ENCODE peak calls at places on chromosomes 5 and 9, in seven cellular contexts. F, B, D, U, V, E and G are unnamed samples.

GRCh38 chr9:132708769-132709168 is 38.5 kb downstream of the GTF3C4 start:
- DNase-seq in F (no peak), B (no peak), D (no peak), U (no peak), V (no peak), E (no peak), G (no peak)

GRCh38 chr5:149128023-149128875 is 13.0 kb upstream of the ABLIM3 start:
- DNase-seq in F (peak), B (peak), D (peak), U (no peak), V (no peak), E (no peak), G (no peak)

GRCh38 chr9:129401623-129402340 is 219.1 kb downstream of the C9orf50 start:
- DNase-seq in F (no peak), B (no peak), D (peak), U (no peak), V (no peak), E (peak), G (no peak)

GRCh38 chr9:137049544-137050449 is 3.8 kb upstream of the NPDC1 start:
- DNase-seq in F (peak), B (no peak), D (peak), U (no peak), V (peak), E (peak), G (no peak)

GRCh38 chr5:65041296-65042158 is 272.8 kb downstream of the CWC27 start:
- DNase-seq in F (peak), B (no peak), D (peak), U (no peak), V (no peak), E (no peak), G (no peak)

GRCh38 chr9:109506097-109506712 is 8.1 kb upstream of the PTPN3 start:
- DNase-seq in F (no peak), B (no peak), D (peak), U (no peak), V (no peak), E (no peak), G (no peak)

GRCh38 chr9:69455311-69455710 is 130.3 kb downstream of the ENTREP1 start:
- DNase-seq in F (no peak), B (no peak), D (no peak), U (no peak), V (no peak), E (no peak), G (no peak)

GRCh38 chr5:143442398-143442797 is 38.9 kb upstream of the NR3C1 start:
- DNase-seq in F (peak), B (no peak), D (peak), U (no peak), V (no peak), E (no peak), G (no peak)

GRCh38 chr9:138053996-138054752 is 176.6 kb downstream of the CACNA1B start:
- DNase-seq in F (no peak), B (no peak), D (no peak), U (no peak), V (no peak), E (no peak), G (no peak)

GRCh38 chr5:9054821-9055589 is 490.9 kb downstream of the SEMA5A start:
- DNase-seq in F (no peak), B (no peak), D (no peak), U (no peak), V (no peak), E (no peak), G (no peak)

GRCh38 chr5:97600486-97600885 is 417.4 kb upstream of the RIOK2 start:
- DNase-seq in F (peak), B (no peak), D (no peak), U (no peak), V (no peak), E (no peak), G (no peak)

GRCh38 chr9:22817181-22817580 is 370.6 kb downstream of the DMRTA1 start:
- DNase-seq in F (peak), B (peak), D (peak), U (no peak), V (no peak), E (no peak), G (no peak)

GRCh38 chr5:176542596-176543427 is 5.6 kb upstream of the RNF44 start:
- DNase-seq in F (no peak), B (no peak), D (no peak), U (no peak), V (no peak), E (no peak), G (no peak)

GRCh38 chr9:82549174-82549821 is 513.6 kb downstream of the RASEF start:
- DNase-seq in F (no peak), B (no peak), D (no peak), U (no peak), V (no peak), E (no peak), G (no peak)

GRCh38 chr9:72524820-72525539 is 3.6 kb downstream of the TMC1 start:
- DNase-seq in F (peak), B (peak), D (peak), U (no peak), V (no peak), E (peak), G (no peak)

GRCh38 chr9:125650271-125650737 is 56.7 kb downstream of the MAPKAP1 start:
- DNase-seq in F (peak), B (peak), D (peak), U (no peak), V (no peak), E (no peak), G (no peak)

GRCh38 chr9:21104787-21105186 is 27.0 kb upstream of the IFNB1 start:
- DNase-seq in F (no peak), B (no peak), D (no peak), U (no peak), V (no peak), E (no peak), G (no peak)

GRCh38 chr5:139635606-139636206 is 12.4 kb upstream of the CXXC5 start:
- DNase-seq in F (peak), B (peak), D (peak), U (no peak), V (peak), E (no peak), G (no peak)

GRCh38 chr9:32344551-32345182 is 39.8 kb upstream of the ACO1 start:
- DNase-seq in F (peak), B (no peak), D (peak), U (no peak), V (no peak), E (no peak), G (no peak)

GRCh38 chr9:36317766-36318165 is 59.5 kb upstream of the GNE start:
- DNase-seq in F (no peak), B (no peak), D (no peak), U (no peak), V (no peak), E (no peak), G (no peak)

GRCh38 chr9:93634311-93635185 is 58.2 kb downstream of the PHF2 start:
- DNase-seq in F (no peak), B (no peak), D (no peak), U (no peak), V (no peak), E (no peak), G (no peak)

GRCh38 chr5:94125107-94125506 is 383.7 kb upstream of the POU5F2 start:
- DNase-seq in F (no peak), B (no peak), D (no peak), U (no peak), V (no peak), E (no peak), G (no peak)

GRCh38 chr5:96807099-96807654 is 568 bp downstream of the ERAP1 start:
- DNase-seq in F (peak), B (peak), D (peak), U (no peak), V (peak), E (no peak), G (peak)

GRCh38 chr5:134135091-134135655 is 20.7 kb downstream of the TCF7 start:
- DNase-seq in F (no peak), B (no peak), D (no peak), U (no peak), V (no peak), E (no peak), G (no peak)

GRCh38 chr9:14391620-14392019 is 77.7 kb upstream of the NFIB start:
- DNase-seq in F (no peak), B (no peak), D (no peak), U (no peak), V (no peak), E (no peak), G (no peak)

GRCh38 chr9:134396825-134397224 is 70.6 kb downstream of the RXRA start:
- DNase-seq in F (peak), B (no peak), D (no peak), U (peak), V (no peak), E (peak), G (no peak)

GRCh38 chr5:155620819-155621410 is 607.4 kb downstream of the KIF4B start:
- DNase-seq in F (no peak), B (no peak), D (no peak), U (no peak), V (no peak), E (no peak), G (no peak)

GRCh38 chr5:107743357-107744000 is 72.7 kb upstream of the EFNA5 start:
- DNase-seq in F (peak), B (peak), D (peak), U (no peak), V (no peak), E (no peak), G (no peak)

GRCh38 chr9:134066923-134067851 is 639 bp downstream of the BRD3 start:
- DNase-seq in F (peak), B (no peak), D (no peak), U (no peak), V (no peak), E (no peak), G (no peak)

GRCh38 chr5:37836173-37837100 is 3.4 kb downstream of the GDNF start:
- DNase-seq in F (peak), B (no peak), D (peak), U (no peak), V (no peak), E (no peak), G (no peak)